ENCODE peak calls at places on chromosomes 6 and 20, in four cellular contexts. P is substantia nigra, L is occipital lobe, R is AG09319. Q is an unnamed sample.

GRCh38 chr20:5657190-5657872 is 92.9 kb upstream of the SHLD1 start:
- DNase-seq in P (no peak), L (no peak), R (peak), Q (no peak)

GRCh38 chr6:141682391-141682790 is 450.3 kb upstream of the GJE1 start:
- DNase-seq in P (no peak), L (no peak), R (no peak), Q (no peak)

GRCh38 chr6:30411515-30412207 is 66.7 kb downstream of the RPP21 start:
- DNase-seq in P (no peak), L (no peak), R (peak), Q (no peak)

GRCh38 chr20:36270744-36271638 is 34.7 kb downstream of the AAR2 start:
- DNase-seq in P (no peak), L (no peak), R (no peak), Q (no peak)

GRCh38 chr6:66096679-66097078 is 389.7 kb upstream of the EYS start:
- DNase-seq in P (no peak), L (no peak), R (no peak), Q (no peak)

GRCh38 chr20:49823152-49823847 is 10.7 kb downstream of the SLC9A8 start:
- DNase-seq in P (no peak), L (no peak), R (no peak), Q (no peak)

GRCh38 chr6:157744202-157744601 is 78.8 kb upstream of the SNX9 start:
- DNase-seq in P (no peak), L (no peak), R (no peak), Q (no peak)

GRCh38 chr6:15400572-15401004 is 154.7 kb downstream of the JARID2 start:
- DNase-seq in P (peak), L (peak), R (no peak), Q (peak)

GRCh38 chr20:57788936-57789613 is 79.3 kb upstream of the PMEPA1 start:
- DNase-seq in P (no peak), L (no peak), R (no peak), Q (no peak)

GRCh38 chr6:45609141-45609638 is 231.5 kb upstream of the SUPT3H start:
- DNase-seq in P (no peak), L (no peak), R (peak), Q (no peak)

GRCh38 chr6:112286010-112286409 is 31.6 kb upstream of the LAMA4 start:
- DNase-seq in P (no peak), L (no peak), R (no peak), Q (no peak)

GRCh38 chr6:127515234-127515793 is 3.8 kb downstream of the MTCL3 start:
- DNase-seq in P (peak), L (peak), R (no peak), Q (no peak)

GRCh38 chr20:19056909-19057308 is 155.5 kb upstream of the SLC24A3 start:
- DNase-seq in P (no peak), L (no peak), R (no peak), Q (no peak)

GRCh38 chr6:38503940-38504682 is 135.6 kb downstream of the BTBD9 start:
- DNase-seq in P (no peak), L (no peak), R (no peak), Q (no peak)

GRCh38 chr6:30775104-30775503 is 30.8 kb upstream of the IER3 start:
- DNase-seq in P (no peak), L (no peak), R (no peak), Q (no peak)

GRCh38 chr20:25493137-25493536 is 85.7 kb downstream of the GINS1 start:
- DNase-seq in P (no peak), L (no peak), R (no peak), Q (no peak)

GRCh38 chr6:47187883-47188587 is 121.7 kb downstream of the TNFRSF21 start:
- DNase-seq in P (no peak), L (no peak), R (peak), Q (no peak)

GRCh38 chr6:88238065-88238464 is 71.9 kb upstream of the CNR1 start:
- DNase-seq in P (no peak), L (no peak), R (no peak), Q (no peak)

GRCh38 chr6:125104425-125104824 is 49.1 kb upstream of the TPD52L1 start:
- DNase-seq in P (no peak), L (no peak), R (peak), Q (no peak)

GRCh38 chr6:148002067-148002466 is 340.6 kb upstream of the SASH1 start:
- DNase-seq in P (no peak), L (no peak), R (no peak), Q (no peak)

GRCh38 chr6:116596815-116597214 is 19.5 kb upstream of the RSPH4A start:
- DNase-seq in P (no peak), L (no peak), R (no peak), Q (no peak)

GRCh38 chr6:225121-225721 is 67.1 kb upstream of the DUSP22 start:
- DNase-seq in P (no peak), L (no peak), R (no peak), Q (no peak)

GRCh38 chr20:5996765-5997164 is 46.3 kb downstream of the MCM8 start:
- DNase-seq in P (no peak), L (no peak), R (no peak), Q (no peak)

GRCh38 chr6:357261-357790 is 34.2 kb upstream of the IRF4 start:
- DNase-seq in P (no peak), L (no peak), R (no peak), Q (no peak)

GRCh38 chr6:96789871-96790270 is 47.4 kb downstream of the GPR63 start:
- DNase-seq in P (no peak), L (no peak), R (no peak), Q (no peak)

GRCh38 chr20:49696594-49696993 is 17.1 kb downstream of the B4GALT5 start:
- DNase-seq in P (no peak), L (no peak), R (no peak), Q (no peak)

GRCh38 chr6:136646377-136646776 is 96.2 kb upstream of the MAP7 start:
- DNase-seq in P (no peak), L (no peak), R (no peak), Q (no peak)